ENCODE peak calls at places on chromosomes 11 and 22, in four cellular contexts. Q is IMR-90, G is A549, E is K562. I is an unnamed sample.

GRCh38 chr11:77202941-77203900 is 75.2 kb downstream of the MYO7A start:
- DNase-seq in Q (no peak), E (no peak), G (no peak), I (no peak)

GRCh38 chr11:114008331-114008730 is 33.4 kb downstream of the HTR3A start:
- DNase-seq in E (no peak), G (no peak), Q (no peak), I (no peak)

GRCh38 chr11:121606354-121606753 is 153.6 kb upstream of the SORL1-AS1 start:
- DNase-seq in G (no peak), E (no peak), Q (peak; percentile 23), I (no peak)

GRCh38 chr11:124079631-124080318 is 35.5 kb upstream of the VWA5A start:
- DNase-seq in E (peak; percentile 72), G (no peak), Q (no peak), I (no peak)

GRCh38 chr11:104594228-104594958 is 303.9 kb downstream of the CASP12 start:
- DNase-seq in Q (peak; percentile 39), G (no peak), E (no peak), I (no peak)

GRCh38 chr22:44385781-44386180 is 73.0 kb upstream of the SHISAL1 start:
- DNase-seq in Q (no peak), G (no peak), E (no peak), I (no peak)

GRCh38 chr11:67651976-67652895 is 1.7 kb upstream of the ACY3 start:
- DNase-seq in E (no peak), G (no peak), Q (no peak), I (no peak)

GRCh38 chr22:37639771-37640590 is 512 bp downstream of the SH3BP1 start:
- DNase-seq in E (peak; percentile 54), G (no peak), Q (no peak), I (no peak)

GRCh38 chr22:21816787-21817496 is 50.5 kb downstream of the MAPK1 start:
- DNase-seq in E (peak; percentile 87), G (peak; percentile 61), Q (peak; percentile 95), I (no peak)

GRCh38 chr11:126857860-126858808 is 142.4 kb downstream of the KIRREL3 start:
- DNase-seq in Q (peak; percentile 74), E (no peak), G (peak; percentile 26), I (no peak)

GRCh38 chr11:129728571-129728970 is 87.1 kb upstream of the TMEM45B start:
- DNase-seq in Q (no peak), G (no peak), E (no peak), I (no peak)

GRCh38 chr22:46077669-46078099 is 72.6 kb upstream of the PPARA start:
- DNase-seq in E (no peak), G (no peak), Q (no peak), I (no peak)

GRCh38 chr11:111305403-111305802 is 7.1 kb downstream of the POU2AF3 start:
- DNase-seq in G (no peak), E (no peak), Q (no peak), I (no peak)

GRCh38 chr11:110565344-110565684 is 135.6 kb downstream of the FDX1 start:
- DNase-seq in E (peak; percentile 57), Q (peak; percentile 64), G (peak; percentile 11), I (peak; percentile 18)

GRCh38 chr11:9138612-9139579 is 47.5 kb upstream of the SCUBE2 start:
- DNase-seq in E (no peak), G (peak; percentile 86), Q (peak; percentile 95), I (peak; percentile 47)

GRCh38 chr11:119460582-119460981 is 37.6 kb upstream of the THY1 start:
- DNase-seq in G (no peak), E (no peak), Q (peak; percentile 97), I (no peak)

GRCh38 chr11:112786886-112787530 is 174.2 kb upstream of the NCAM1 start:
- DNase-seq in G (no peak), E (no peak), Q (no peak), I (no peak)

GRCh38 chr11:78469905-78470304 is 52.3 kb upstream of the GAB2 start:
- DNase-seq in E (no peak), Q (no peak), G (no peak), I (no peak)

GRCh38 chr22:30054067-30054763 is 26.0 kb upstream of the HORMAD2 start:
- DNase-seq in Q (no peak), E (no peak), G (no peak), I (no peak)

GRCh38 chr11:26827567-26828037 is 105.7 kb upstream of the SLC5A12 start:
- DNase-seq in E (no peak), Q (peak; percentile 30), G (no peak), I (no peak)

DNA sequence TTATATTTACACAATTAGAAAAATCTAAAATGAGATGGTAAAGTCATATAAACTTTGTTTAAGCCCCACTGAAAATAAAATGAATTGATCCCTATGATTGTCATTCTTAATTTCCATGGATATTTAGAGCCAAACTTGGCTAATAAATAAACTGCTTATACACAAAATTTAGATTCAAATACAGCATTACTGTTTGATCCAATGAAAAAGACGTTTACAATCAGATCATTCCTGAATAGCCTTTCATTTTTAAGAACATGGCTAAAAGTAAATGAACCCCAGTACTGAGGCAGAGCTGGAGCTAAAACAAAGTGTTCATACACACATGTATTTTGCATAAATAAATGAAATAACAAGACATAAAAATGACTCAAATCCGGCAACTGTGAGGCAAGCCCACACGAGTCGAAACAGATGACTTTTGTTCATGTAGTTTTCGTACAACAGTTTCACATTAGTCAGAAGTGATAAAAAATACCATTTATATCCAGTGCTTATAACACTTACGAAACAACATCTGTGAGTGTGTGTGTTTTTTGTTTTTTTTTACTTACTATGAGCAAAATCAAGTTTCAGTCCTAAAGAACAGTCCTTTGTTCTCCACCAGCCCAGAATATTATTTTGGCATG is 386.5 kb downstream of the SOX6 start:
- DNase-seq in Q (peak; percentile 91), E (no peak), G (no peak), I (no peak)
- TF ChIP-seq MAFK in Q (no peak), E (no peak), G (no peak), I (no peak)

GRCh38 chr11:61480936-61481335 is 27.6 kb upstream of the LRRC10B start:
- DNase-seq in Q (no peak), E (no peak), G (peak; percentile 55), I (no peak)
- TF ChIP-seq MAFK in Q (no peak), E (no peak), G (no peak), I (no peak)

DNA sequence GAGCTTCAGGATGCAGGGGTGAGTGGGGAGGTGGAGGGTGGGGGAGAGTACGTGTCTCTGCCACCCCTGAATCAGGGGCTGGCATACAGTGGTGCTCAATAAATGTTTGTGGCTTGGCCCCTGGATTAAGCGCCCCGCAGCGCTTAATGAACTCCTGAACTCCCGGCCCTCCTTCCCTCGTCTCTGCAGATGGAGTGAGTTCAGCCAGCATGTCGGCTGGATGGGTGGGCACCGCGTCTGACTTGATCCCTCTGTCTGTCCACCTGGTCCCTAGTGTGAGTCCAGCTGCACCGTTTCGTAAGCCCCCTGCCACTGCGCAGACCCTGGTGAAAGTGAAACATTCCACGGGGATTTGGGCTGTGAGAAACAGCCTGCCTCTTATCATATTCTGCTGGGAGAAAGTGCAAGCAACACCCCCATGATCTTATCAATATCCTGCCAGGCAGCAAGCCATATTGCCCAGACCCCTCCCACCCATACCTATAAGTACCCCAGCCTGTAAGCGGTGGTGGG is 12.0 kb upstream of the MRGPRD start:
- DNase-seq in G (no peak), Q (no peak), E (no peak), I (no peak)
- TF ChIP-seq MAFK in G (no peak), Q (no peak), E (no peak), I (no peak)

DNA sequence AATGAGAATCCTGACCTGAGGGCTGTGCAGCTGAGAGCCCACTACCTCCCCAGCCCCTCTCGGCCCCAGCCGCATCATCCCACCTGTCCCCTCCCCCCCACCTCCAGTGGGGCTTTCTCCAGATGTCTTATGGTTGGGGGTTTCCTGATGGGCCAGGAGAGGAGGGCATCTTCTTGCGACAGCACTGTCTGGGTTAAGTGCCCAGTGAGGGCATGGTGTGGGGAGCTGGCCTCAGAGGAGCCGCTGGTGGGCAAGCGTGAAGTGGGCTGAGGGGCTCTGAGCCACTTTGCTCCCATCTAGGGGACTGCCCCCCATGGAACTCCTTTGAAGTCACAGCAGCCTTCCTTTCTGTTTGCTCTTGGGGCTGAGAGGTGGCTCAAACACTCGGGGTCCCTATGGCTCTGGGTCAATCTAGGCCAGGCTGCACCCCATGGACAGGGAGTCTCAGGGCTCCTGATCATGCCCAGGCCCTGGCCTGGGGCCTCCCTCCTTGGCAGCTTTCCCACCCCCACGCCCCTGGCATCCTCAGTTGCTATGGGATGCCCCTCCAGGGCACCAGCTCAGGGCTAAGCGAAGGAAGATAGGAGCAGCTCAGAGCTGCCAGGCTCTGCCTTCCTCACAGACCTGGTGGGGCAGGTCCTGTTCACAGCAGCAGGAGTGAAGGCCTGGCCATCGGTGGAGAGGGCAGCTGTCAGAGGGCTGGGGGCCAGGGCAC is 11.0 kb upstream of the MIEF1 start:
- DNase-seq in Q (no peak), G (no peak), E (no peak), I (no peak)
- TF ChIP-seq MAFK in Q (no peak), G (no peak), E (no peak), I (no peak)

GRCh38 chr11:74182635-74183034 is 11.5 kb downstream of the PPME1 start:
- DNase-seq in E (no peak), G (no peak), Q (peak; percentile 25), I (no peak)

GRCh38 chr11:74185285-74185684 is 14.2 kb downstream of the PPME1 start:
- DNase-seq in Q (no peak), E (no peak), G (no peak), I (no peak)

DNA sequence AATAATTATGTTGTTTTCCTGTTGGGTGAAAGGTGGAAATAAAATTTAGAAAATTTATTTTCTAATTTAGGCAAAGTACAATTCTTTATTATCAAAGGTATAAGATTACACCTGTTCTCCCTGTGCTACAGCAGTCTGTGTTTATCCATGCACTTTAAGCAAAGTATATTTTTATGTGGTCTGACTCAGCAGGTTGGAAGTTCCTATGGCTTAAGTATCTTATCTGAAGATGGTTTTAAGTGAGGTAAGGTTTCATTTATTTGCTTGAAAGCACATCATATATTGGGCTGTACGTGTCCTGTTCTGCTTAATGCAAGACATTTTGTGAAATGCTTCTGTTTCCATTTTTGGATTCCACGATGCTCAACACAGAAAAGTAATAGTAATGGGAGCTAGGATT is 14.6 kb downstream of the PPME1 start:
- DNase-seq in E (no peak), Q (peak; percentile 83), G (no peak), I (no peak)
- TF ChIP-seq MAFK in E (peak; percentile 59), Q (peak; percentile 60), G (no peak), I (no peak)

GRCh38 chr11:57800444-57801184 is 39.0 kb downstream of the CTNND1 start:
- DNase-seq in E (peak; percentile 71), Q (peak; percentile 74), G (peak; percentile 95), I (peak; percentile 98)
- TF ChIP-seq MAFK in E (no peak), Q (no peak), G (no peak), I (no peak)

I was measured in HepG2.